ENCODE peak calls at places on chromosomes 13 and 19, in nine cellular contexts. One of them, this sample, is unnamed.
A peak's percentile ranks its signal among the peaks of the same experiment; 100 is the strongest.

GRCh38 chr13:113916330-113916815 is 52.5 kb upstream of the GAS6 start:
- DNase-seq in progenitor cell of endocrine pancreas: no peak
- DNase-seq in thoracic aorta: no peak
- DNase-seq in anterior cingulate cortex: no peak
- DNase-seq in T-helper 17 cell: no peak
- DNase-seq in cortex of kidney: no peak
- DNase-seq in NCI-H748 treated with DMSO at 0.1 percent for 48 hours: no peak
- DNase-seq in epithelial cell of esophagus: peak; percentile 84
- DNase-seq in activated CD4-positive, alpha-beta T cell treated with anti-CD3 and anti-CD28 coated beads, Interleukin-2, amount 50 U/mL, for 24 hours: no peak
- DNase-seq in this sample: no peak

GRCh38 chr13:46211521-46212351 is at the start of gene LRRC63:
- DNase-seq in cortex of kidney: no peak
- DNase-seq in epithelial cell of esophagus: peak; percentile 46
- DNase-seq in progenitor cell of endocrine pancreas: peak; percentile 69
- DNase-seq in activated CD4-positive, alpha-beta T cell treated with anti-CD3 and anti-CD28 coated beads, Interleukin-2, amount 50 U/mL, for 24 hours: peak; percentile 47
- DNase-seq in anterior cingulate cortex: peak; percentile 73
- DNase-seq in T-helper 17 cell: peak; percentile 79
- DNase-seq in thoracic aorta: no peak
- DNase-seq in NCI-H748 treated with DMSO at 0.1 percent for 48 hours: peak; percentile 64
- DNase-seq in this sample: peak; percentile 24

GRCh38 chr19:30666301-30666803 is 294.2 kb downstream of the ZNF536 start:
- DNase-seq in T-helper 17 cell: peak; percentile 18
- DNase-seq in cortex of kidney: no peak
- DNase-seq in NCI-H748 treated with DMSO at 0.1 percent for 48 hours: peak; percentile 54
- DNase-seq in activated CD4-positive, alpha-beta T cell treated with anti-CD3 and anti-CD28 coated beads, Interleukin-2, amount 50 U/mL, for 24 hours: peak; percentile 16
- DNase-seq in thoracic aorta: no peak
- DNase-seq in progenitor cell of endocrine pancreas: peak; percentile 60
- DNase-seq in anterior cingulate cortex: peak; percentile 50
- DNase-seq in epithelial cell of esophagus: peak; percentile 29
- DNase-seq in this sample: peak; percentile 57

GRCh38 chr19:17248011-17248776 is 2.5 kb upstream of the NR2F6 start:
- DNase-seq in NCI-H748 treated with DMSO at 0.1 percent for 48 hours: no peak
- DNase-seq in T-helper 17 cell: no peak
- DNase-seq in activated CD4-positive, alpha-beta T cell treated with anti-CD3 and anti-CD28 coated beads, Interleukin-2, amount 50 U/mL, for 24 hours: no peak
- DNase-seq in cortex of kidney: no peak
- DNase-seq in progenitor cell of endocrine pancreas: peak; percentile 55
- DNase-seq in epithelial cell of esophagus: peak; percentile 68
- DNase-seq in anterior cingulate cortex: no peak
- DNase-seq in thoracic aorta: no peak
- DNase-seq in this sample: no peak

GRCh38 chr19:18440421-18440877 is 2.5 kb upstream of the ISYNA1 start:
- DNase-seq in epithelial cell of esophagus: peak; percentile 30
- DNase-seq in cortex of kidney: no peak
- DNase-seq in progenitor cell of endocrine pancreas: no peak
- DNase-seq in anterior cingulate cortex: no peak
- DNase-seq in activated CD4-positive, alpha-beta T cell treated with anti-CD3 and anti-CD28 coated beads, Interleukin-2, amount 50 U/mL, for 24 hours: no peak
- DNase-seq in T-helper 17 cell: no peak
- DNase-seq in thoracic aorta: no peak
- DNase-seq in NCI-H748 treated with DMSO at 0.1 percent for 48 hours: no peak
- DNase-seq in this sample: peak; percentile 40

GRCh38 chr13:46043647-46044046 is 8.9 kb downstream of the ZC3H13 start:
- DNase-seq in thoracic aorta: no peak
- DNase-seq in NCI-H748 treated with DMSO at 0.1 percent for 48 hours: no peak
- DNase-seq in progenitor cell of endocrine pancreas: no peak
- DNase-seq in cortex of kidney: no peak
- DNase-seq in activated CD4-positive, alpha-beta T cell treated with anti-CD3 and anti-CD28 coated beads, Interleukin-2, amount 50 U/mL, for 24 hours: no peak
- DNase-seq in T-helper 17 cell: no peak
- DNase-seq in epithelial cell of esophagus: no peak
- DNase-seq in anterior cingulate cortex: no peak
- DNase-seq in this sample: no peak

GRCh38 chr13:102191951-102192461 is 209.8 kb downstream of the FGF14 start:
- DNase-seq in T-helper 17 cell: no peak
- DNase-seq in activated CD4-positive, alpha-beta T cell treated with anti-CD3 and anti-CD28 coated beads, Interleukin-2, amount 50 U/mL, for 24 hours: no peak
- DNase-seq in anterior cingulate cortex: no peak
- DNase-seq in NCI-H748 treated with DMSO at 0.1 percent for 48 hours: peak; percentile 39
- DNase-seq in cortex of kidney: no peak
- DNase-seq in progenitor cell of endocrine pancreas: no peak
- DNase-seq in thoracic aorta: no peak
- DNase-seq in epithelial cell of esophagus: peak; percentile 75
- DNase-seq in this sample: peak; percentile 11

GRCh38 chr19:33686687-33687541 is 65.2 kb downstream of the CHST8 start:
- DNase-seq in epithelial cell of esophagus: no peak
- DNase-seq in thoracic aorta: no peak
- DNase-seq in cortex of kidney: no peak
- DNase-seq in T-helper 17 cell: no peak
- DNase-seq in progenitor cell of endocrine pancreas: no peak
- DNase-seq in activated CD4-positive, alpha-beta T cell treated with anti-CD3 and anti-CD28 coated beads, Interleukin-2, amount 50 U/mL, for 24 hours: no peak
- DNase-seq in NCI-H748 treated with DMSO at 0.1 percent for 48 hours: no peak
- DNase-seq in anterior cingulate cortex: no peak
- DNase-seq in this sample: no peak

GRCh38 chr13:51626749-51627148 is 42.5 kb downstream of the WDFY2 start:
- DNase-seq in epithelial cell of esophagus: peak; percentile 43
- DNase-seq in T-helper 17 cell: no peak
- DNase-seq in NCI-H748 treated with DMSO at 0.1 percent for 48 hours: no peak
- DNase-seq in cortex of kidney: no peak
- DNase-seq in anterior cingulate cortex: no peak
- DNase-seq in activated CD4-positive, alpha-beta T cell treated with anti-CD3 and anti-CD28 coated beads, Interleukin-2, amount 50 U/mL, for 24 hours: no peak
- DNase-seq in thoracic aorta: no peak
- DNase-seq in progenitor cell of endocrine pancreas: no peak
- DNase-seq in this sample: no peak

GRCh38 chr19:7236153-7236552 is 58.1 kb downstream of the INSR start:
- DNase-seq in cortex of kidney: no peak
- DNase-seq in thoracic aorta: no peak
- DNase-seq in progenitor cell of endocrine pancreas: no peak
- DNase-seq in T-helper 17 cell: no peak
- DNase-seq in epithelial cell of esophagus: no peak
- DNase-seq in activated CD4-positive, alpha-beta T cell treated with anti-CD3 and anti-CD28 coated beads, Interleukin-2, amount 50 U/mL, for 24 hours: no peak
- DNase-seq in NCI-H748 treated with DMSO at 0.1 percent for 48 hours: no peak
- DNase-seq in anterior cingulate cortex: no peak
- DNase-seq in this sample: no peak

GRCh38 chr13:96940961-96941360 is 53.3 kb downstream of the OXGR1 start:
- DNase-seq in progenitor cell of endocrine pancreas: no peak
- DNase-seq in activated CD4-positive, alpha-beta T cell treated with anti-CD3 and anti-CD28 coated beads, Interleukin-2, amount 50 U/mL, for 24 hours: no peak
- DNase-seq in anterior cingulate cortex: no peak
- DNase-seq in T-helper 17 cell: no peak
- DNase-seq in thoracic aorta: no peak
- DNase-seq in cortex of kidney: no peak
- DNase-seq in NCI-H748 treated with DMSO at 0.1 percent for 48 hours: no peak
- DNase-seq in epithelial cell of esophagus: peak; percentile 89
- DNase-seq in this sample: no peak

GRCh38 chr19:2841858-2842574 is 741 bp downstream of the ZNF555 start:
- DNase-seq in T-helper 17 cell: no peak
- DNase-seq in anterior cingulate cortex: no peak
- DNase-seq in cortex of kidney: no peak
- DNase-seq in thoracic aorta: no peak
- DNase-seq in progenitor cell of endocrine pancreas: no peak
- DNase-seq in epithelial cell of esophagus: no peak
- DNase-seq in activated CD4-positive, alpha-beta T cell treated with anti-CD3 and anti-CD28 coated beads, Interleukin-2, amount 50 U/mL, for 24 hours: no peak
- DNase-seq in NCI-H748 treated with DMSO at 0.1 percent for 48 hours: no peak
- DNase-seq in this sample: no peak

GRCh38 chr13:52356327-52356726 is 49.6 kb downstream of the THSD1 start:
- DNase-seq in progenitor cell of endocrine pancreas: no peak
- DNase-seq in cortex of kidney: no peak
- DNase-seq in T-helper 17 cell: no peak
- DNase-seq in anterior cingulate cortex: no peak
- DNase-seq in activated CD4-positive, alpha-beta T cell treated with anti-CD3 and anti-CD28 coated beads, Interleukin-2, amount 50 U/mL, for 24 hours: no peak
- DNase-seq in thoracic aorta: no peak
- DNase-seq in NCI-H748 treated with DMSO at 0.1 percent for 48 hours: no peak
- DNase-seq in epithelial cell of esophagus: peak; percentile 91
- DNase-seq in this sample: peak; percentile 36

GRCh38 chr13:96027496-96027895 is 25.7 kb downstream of the UGGT2 start:
- DNase-seq in thoracic aorta: no peak
- DNase-seq in T-helper 17 cell: no peak
- DNase-seq in NCI-H748 treated with DMSO at 0.1 percent for 48 hours: no peak
- DNase-seq in progenitor cell of endocrine pancreas: no peak
- DNase-seq in anterior cingulate cortex: no peak
- DNase-seq in cortex of kidney: no peak
- DNase-seq in activated CD4-positive, alpha-beta T cell treated with anti-CD3 and anti-CD28 coated beads, Interleukin-2, amount 50 U/mL, for 24 hours: no peak
- DNase-seq in epithelial cell of esophagus: no peak
- DNase-seq in this sample: no peak

GRCh38 chr19:1250374-1251232 is 2.2 kb downstream of the MIDN start:
- DNase-seq in activated CD4-positive, alpha-beta T cell treated with anti-CD3 and anti-CD28 coated beads, Interleukin-2, amount 50 U/mL, for 24 hours: no peak
- DNase-seq in NCI-H748 treated with DMSO at 0.1 percent for 48 hours: no peak
- DNase-seq in anterior cingulate cortex: peak; percentile 63
- DNase-seq in thoracic aorta: no peak
- DNase-seq in cortex of kidney: no peak
- DNase-seq in T-helper 17 cell: no peak
- DNase-seq in progenitor cell of endocrine pancreas: peak; percentile 67
- DNase-seq in epithelial cell of esophagus: no peak
- DNase-seq in this sample: peak; percentile 41

GRCh38 chr19:35120492-35120891 is 4.9 kb downstream of the FXYD3 start:
- DNase-seq in thoracic aorta: no peak
- DNase-seq in NCI-H748 treated with DMSO at 0.1 percent for 48 hours: peak; percentile 93
- DNase-seq in cortex of kidney: no peak
- DNase-seq in anterior cingulate cortex: no peak
- DNase-seq in epithelial cell of esophagus: peak; percentile 96
- DNase-seq in T-helper 17 cell: no peak
- DNase-seq in activated CD4-positive, alpha-beta T cell treated with anti-CD3 and anti-CD28 coated beads, Interleukin-2, amount 50 U/mL, for 24 hours: no peak
- DNase-seq in progenitor cell of endocrine pancreas: no peak
- DNase-seq in this sample: peak; percentile 61

GRCh38 chr13:23867027-23867491 is 22.1 kb downstream of the MIPEP start:
- DNase-seq in activated CD4-positive, alpha-beta T cell treated with anti-CD3 and anti-CD28 coated beads, Interleukin-2, amount 50 U/mL, for 24 hours: no peak
- DNase-seq in epithelial cell of esophagus: peak; percentile 63
- DNase-seq in NCI-H748 treated with DMSO at 0.1 percent for 48 hours: no peak
- DNase-seq in anterior cingulate cortex: no peak
- DNase-seq in cortex of kidney: no peak
- DNase-seq in progenitor cell of endocrine pancreas: no peak
- DNase-seq in T-helper 17 cell: no peak
- DNase-seq in thoracic aorta: no peak
- DNase-seq in this sample: peak; percentile 16